ENCODE peak calls at places on chromosomes 12 and 14, in four cellular contexts. Q is neural crest cell, E is RWPE1, G is AG10803. B is an unnamed sample.
A peak's percentile ranks its signal among the peaks of the same experiment; 100 is the strongest.

GRCh38 chr12:52832960-52833905 is 878 bp downstream of the KRT79 start:
- DNase-seq in Q (no peak), E (no peak), G (no peak), B (no peak)

GRCh38 chr14:58796636-58797429 is 159.1 kb downstream of the DACT1 start:
- DNase-seq in Q (no peak), E (peak; percentile 13), G (no peak), B (peak; percentile 33)

GRCh38 chr14:50040401-50040775 is 76.0 kb downstream of the VCPKMT start:
- DNase-seq in Q (no peak), E (peak; percentile 76), G (peak; percentile 67), B (no peak)

GRCh38 chr12:31118831-31119530 is 45.3 kb downstream of the DDX11 start:
- DNase-seq in Q (peak; percentile 43), E (peak; percentile 20), G (no peak), B (peak; percentile 74)

GRCh38 chr14:91373591-91374245 is 43.9 kb downstream of the CCDC88C start:
- DNase-seq in Q (no peak), E (no peak), G (no peak), B (no peak)

GRCh38 chr12:6792522-6793201 is 3.3 kb downstream of the CD4 start:
- DNase-seq in Q (peak; percentile 33), E (no peak), G (no peak), B (peak; percentile 36)

GRCh38 chr14:21525995-21526671 is at the start of gene SALL2:
- DNase-seq in Q (peak; percentile 76), E (peak; percentile 38), G (peak; percentile 22), B (peak; percentile 87)

GRCh38 chr12:54390668-54391551 is 6.4 kb upstream of the ZNF385A start:
- DNase-seq in Q (peak; percentile 41), E (peak; percentile 86), G (no peak), B (peak; percentile 83)

GRCh38 chr12:29164477-29165163 is 15.5 kb downstream of the FAR2 start:
- DNase-seq in Q (no peak), E (peak; percentile 81), G (peak; percentile 48), B (no peak)

GRCh38 chr12:132273992-132274334 is 55.4 kb downstream of the GALNT9 start:
- DNase-seq in Q (no peak), E (no peak), G (no peak), B (no peak)

GRCh38 chr14:71726639-71727085 is 205.6 kb upstream of the RGS6 start:
- DNase-seq in Q (no peak), E (no peak), G (no peak), B (no peak)

GRCh38 chr12:132286912-132287311 is 42.5 kb downstream of the GALNT9 start:
- DNase-seq in Q (no peak), E (peak; percentile 47), G (no peak), B (no peak)

GRCh38 chr14:33679461-33680225 is 271.2 kb downstream of the EGLN3 start:
- DNase-seq in Q (no peak), E (peak; percentile 57), G (peak; percentile 83), B (no peak)

GRCh38 chr12:5236022-5236421 is 192.3 kb downstream of the KCNA5 start:
- DNase-seq in Q (no peak), E (no peak), G (no peak), B (no peak)

GRCh38 chr14:53019391-53019790 is 68.5 kb upstream of the FERMT2 start:
- DNase-seq in Q (no peak), E (no peak), G (peak; percentile 34), B (no peak)

GRCh38 chr12:51395283-51396230 is 4.4 kb upstream of the GALNT6 start:
- DNase-seq in Q (no peak), E (no peak), G (no peak), B (no peak)

GRCh38 chr14:61860294-61860918 is 98.2 kb downstream of the SNAPC1 start:
- DNase-seq in Q (peak; percentile 40), E (peak; percentile 65), G (peak; percentile 42), B (peak; percentile 64)

GRCh38 chr12:14774944-14775651 is 28.2 kb downstream of the WBP11 start:
- DNase-seq in Q (no peak), E (no peak), G (peak; percentile 78), B (peak; percentile 55)

GRCh38 chr14:104200591-104200990 is 62.2 kb downstream of the KIF26A start:
- DNase-seq in Q (no peak), E (no peak), G (no peak), B (no peak)

GRCh38 chr12:108634225-108634795 is 616 bp upstream of the SELPLG start:
- DNase-seq in Q (no peak), E (no peak), G (no peak), B (no peak)

GRCh38 chr12:97336896-97337751 is 125.5 kb upstream of the RMST start:
- DNase-seq in Q (no peak), E (no peak), G (no peak), B (no peak)

GRCh38 chr12:123431951-123432886 is 4.3 kb downstream of the RILPL2 start:
- DNase-seq in Q (no peak), E (no peak), G (peak; percentile 35), B (no peak)

GRCh38 chr12:104399750-104400612 is 56.8 kb upstream of the CHST11 start:
- DNase-seq in Q (no peak), E (no peak), G (no peak), B (no peak)

GRCh38 chr12:108498136-108498535 is 16.9 kb upstream of the FICD start:
- DNase-seq in Q (no peak), E (no peak), G (no peak), B (no peak)

GRCh38 chr14:72024043-72024407 is 91.8 kb downstream of the RGS6 start:
- DNase-seq in Q (no peak), E (peak; percentile 19), G (peak; percentile 2), B (peak; percentile 36)

DNA sequence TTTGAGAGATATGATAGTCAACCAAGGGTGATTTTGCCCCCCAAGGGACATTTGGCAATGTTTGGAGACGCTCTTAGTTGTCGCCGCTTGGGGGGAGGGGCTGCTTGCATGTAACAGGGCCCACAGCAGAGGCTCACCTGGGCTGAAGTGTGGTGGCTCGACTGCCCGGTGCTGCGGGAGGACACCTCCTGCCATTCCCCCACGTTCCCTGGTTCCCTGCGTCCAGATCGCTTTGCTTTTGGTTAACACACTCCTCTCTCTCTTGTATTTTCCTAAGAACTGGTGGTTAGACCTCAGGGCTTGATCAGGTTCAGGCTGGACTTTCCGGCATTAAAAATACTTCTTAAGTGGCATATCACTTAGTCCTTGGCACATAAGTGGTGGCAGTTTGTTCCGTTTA is 18.9 kb downstream of the PPP2R5C start:
- DNase-seq in Q (no peak), E (no peak), G (no peak), B (no peak)
- TF ChIP-seq CTCF in Q (no peak), E (no peak), G (no peak), B (no peak)

GRCh38 chr14:36091096-36091495 is 85.4 kb downstream of the PTCSC3 start:
- DNase-seq in Q (no peak), E (peak; percentile 73), G (peak; percentile 96), B (no peak)
- TF ChIP-seq CTCF in Q (no peak), E (no peak), G (no peak), B (no peak)

GRCh38 chr14:95196826-95197497 is 39.6 kb upstream of the DICER1 start:
- DNase-seq in Q (no peak), E (no peak), G (no peak), B (no peak)

GRCh38 chr14:95198320-95198719 is 41.0 kb upstream of the DICER1 start:
- DNase-seq in Q (no peak), E (no peak), G (no peak), B (no peak)

GRCh38 chr14:95195031-95195430 is 37.7 kb upstream of the DICER1 start:
- DNase-seq in Q (no peak), E (no peak), G (no peak), B (no peak)

GRCh38 chr14:95197498-95198010 is 40.2 kb upstream of the DICER1 start:
- DNase-seq in Q (no peak), E (peak; percentile 32), G (no peak), B (no peak)

GRCh38 chr14:95196268-95196667 is 38.9 kb upstream of the DICER1 start:
- DNase-seq in Q (no peak), E (peak; percentile 14), G (no peak), B (no peak)
- TF ChIP-seq CTCF in Q (peak; percentile 40), E (no peak), G (peak; percentile 22), B (peak; percentile 6)

GRCh38 chr14:78107171-78107570 is 63.0 kb upstream of the NRXN3 start:
- DNase-seq in Q (no peak), E (no peak), G (no peak), B (no peak)
- TF ChIP-seq CTCF in Q (no peak), E (no peak), G (no peak), B (no peak)

DNA sequence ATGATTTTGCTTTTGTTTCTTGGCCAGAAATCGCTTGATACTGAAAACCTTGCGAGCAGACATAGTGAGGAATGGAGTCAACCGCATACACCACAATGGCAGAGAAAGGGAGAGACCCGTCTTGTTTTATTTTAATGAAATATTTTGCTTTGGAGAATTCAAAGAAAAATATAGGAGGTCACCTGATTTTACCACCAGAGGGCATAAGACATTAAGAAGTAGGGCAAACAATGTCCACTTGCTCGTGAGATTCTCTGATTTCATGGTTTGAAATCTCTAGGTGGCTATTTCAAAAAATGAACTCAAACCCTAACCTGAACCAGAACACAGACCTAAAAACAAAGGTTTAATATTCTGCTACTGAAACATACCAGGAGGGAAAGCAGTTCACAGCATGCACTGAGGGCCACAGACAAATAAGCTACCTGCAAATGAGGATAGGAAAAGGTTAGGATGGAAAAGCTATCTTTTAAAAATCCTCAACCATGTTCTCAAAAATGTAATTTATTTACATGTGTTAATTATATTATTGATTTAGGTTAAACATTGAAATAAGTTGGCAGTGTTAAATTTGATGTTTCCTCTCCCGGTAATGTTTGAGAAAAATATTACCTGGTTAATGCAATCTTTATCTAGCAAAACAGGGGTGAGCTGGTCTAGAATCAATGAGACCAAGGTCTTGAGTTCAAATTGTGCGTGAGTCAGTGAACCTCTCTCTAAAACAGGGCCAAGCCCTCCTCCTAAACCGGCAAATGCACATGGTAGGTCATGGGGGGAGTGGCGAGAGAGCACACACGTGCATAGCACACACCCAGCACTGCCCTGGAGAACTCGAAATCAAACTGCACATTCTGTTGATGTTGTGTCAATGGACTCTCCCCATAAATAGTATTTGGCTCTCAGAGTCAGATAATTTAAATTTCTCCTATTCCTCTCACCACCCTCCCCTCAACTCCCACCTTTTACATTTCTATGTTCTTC is 12.5 kb downstream of the IFNG-AS1 start:
- DNase-seq in Q (no peak), E (no peak), G (peak; percentile 39), B (no peak)
- TF ChIP-seq CTCF in Q (peak; percentile 58), E (peak; percentile 10), G (peak; percentile 55), B (peak; percentile 45)